ENCODE peak calls at places on chromosomes 11 and 22, in seven cellular contexts. One of them, this sample, is unnamed.

GRCh38 chr11:70476669-70477068 is 78.3 kb downstream of the CTTN start:
- DNase-seq in GM23248: peak
- DNase-seq in HCT116: no peak
- DNase-seq in neuronal stem cell: no peak
- DNase-seq in H1: no peak
- DNase-seq in OCI-LY7: no peak
- DNase-seq in K562: no peak
- DNase-seq in this sample: no peak

GRCh38 chr22:23068096-23068831 is 2.1 kb upstream of the GNAZ start:
- DNase-seq in GM23248: no peak
- DNase-seq in HCT116: no peak
- DNase-seq in neuronal stem cell: no peak
- DNase-seq in H1: no peak
- DNase-seq in OCI-LY7: no peak
- DNase-seq in K562: no peak
- DNase-seq in this sample: no peak

GRCh38 chr11:34468209-34468841 is 29.6 kb downstream of the CAT start:
- DNase-seq in GM23248: peak
- DNase-seq in HCT116: peak
- DNase-seq in neuronal stem cell: no peak
- DNase-seq in H1: peak
- DNase-seq in OCI-LY7: peak
- DNase-seq in K562: peak
- DNase-seq in this sample: peak

GRCh38 chr22:19820880-19821522 is 33.7 kb downstream of the GNB1L start:
- DNase-seq in GM23248: no peak
- DNase-seq in HCT116: no peak
- DNase-seq in neuronal stem cell: no peak
- DNase-seq in H1: peak
- DNase-seq in OCI-LY7: no peak
- DNase-seq in K562: no peak
- DNase-seq in this sample: peak

GRCh38 chr11:65574963-65575567 is 788 bp upstream of the EHBP1L1 start:
- DNase-seq in GM23248: peak
- DNase-seq in HCT116: no peak
- DNase-seq in neuronal stem cell: no peak
- DNase-seq in H1: no peak
- DNase-seq in OCI-LY7: peak
- DNase-seq in K562: peak
- DNase-seq in this sample: no peak

GRCh38 chr11:69699213-69699612 is 4.6 kb downstream of the FGF19 start:
- DNase-seq in GM23248: peak
- DNase-seq in HCT116: no peak
- DNase-seq in neuronal stem cell: no peak
- DNase-seq in H1: no peak
- DNase-seq in OCI-LY7: peak
- DNase-seq in K562: no peak
- DNase-seq in this sample: no peak

GRCh38 chr11:69274531-69275016 is 19.4 kb upstream of the MYEOV start:
- DNase-seq in GM23248: no peak
- DNase-seq in HCT116: no peak
- DNase-seq in neuronal stem cell: no peak
- DNase-seq in H1: no peak
- DNase-seq in OCI-LY7: no peak
- DNase-seq in K562: no peak
- DNase-seq in this sample: no peak

GRCh38 chr11:110873953-110874352 is 161.7 kb upstream of the ARHGAP20 start:
- DNase-seq in GM23248: peak
- DNase-seq in HCT116: no peak
- DNase-seq in neuronal stem cell: no peak
- DNase-seq in H1: no peak
- DNase-seq in OCI-LY7: no peak
- DNase-seq in K562: no peak
- DNase-seq in this sample: no peak

GRCh38 chr11:83583953-83584352 is 297.8 kb upstream of the CCDC90B start:
- DNase-seq in GM23248: peak
- DNase-seq in HCT116: no peak
- DNase-seq in neuronal stem cell: no peak
- DNase-seq in H1: no peak
- DNase-seq in OCI-LY7: no peak
- DNase-seq in K562: no peak
- DNase-seq in this sample: no peak

GRCh38 chr22:29134448-29134847 is 61.6 kb downstream of the KREMEN1 start:
- DNase-seq in GM23248: no peak
- DNase-seq in HCT116: no peak
- DNase-seq in neuronal stem cell: no peak
- DNase-seq in H1: no peak
- DNase-seq in OCI-LY7: no peak
- DNase-seq in K562: no peak
- DNase-seq in this sample: no peak

GRCh38 chr11:64915366-64915887 is 1.6 kb downstream of the ATG2A start:
- DNase-seq in GM23248: no peak
- DNase-seq in HCT116: no peak
- DNase-seq in neuronal stem cell: no peak
- DNase-seq in H1: no peak
- DNase-seq in OCI-LY7: no peak
- DNase-seq in K562: no peak
- DNase-seq in this sample: no peak

GRCh38 chr22:24905909-24906308 is 40.6 kb downstream of the LHFPL7 start:
- DNase-seq in GM23248: no peak
- DNase-seq in HCT116: no peak
- DNase-seq in neuronal stem cell: no peak
- DNase-seq in H1: no peak
- DNase-seq in OCI-LY7: no peak
- DNase-seq in K562: no peak
- DNase-seq in this sample: no peak

GRCh38 chr11:7281083-7281482 is 29.4 kb downstream of the SYT9 start:
- DNase-seq in GM23248: peak
- DNase-seq in HCT116: no peak
- DNase-seq in neuronal stem cell: no peak
- DNase-seq in H1: no peak
- DNase-seq in OCI-LY7: no peak
- DNase-seq in K562: no peak
- DNase-seq in this sample: no peak

GRCh38 chr11:36509265-36509664 is 807 bp downstream of the TRAF6 start:
- DNase-seq in GM23248: peak
- DNase-seq in HCT116: no peak
- DNase-seq in neuronal stem cell: peak
- DNase-seq in H1: no peak
- DNase-seq in OCI-LY7: peak
- DNase-seq in K562: peak
- DNase-seq in this sample: no peak

GRCh38 chr11:47714554-47715081 is 551 bp downstream of the AGBL2 start:
- DNase-seq in GM23248: peak
- DNase-seq in HCT116: no peak
- DNase-seq in neuronal stem cell: peak
- DNase-seq in H1: no peak
- DNase-seq in OCI-LY7: no peak
- DNase-seq in K562: no peak
- DNase-seq in this sample: peak

GRCh38 chr11:112584674-112585073 is 324.0 kb upstream of the PLET1 start:
- DNase-seq in GM23248: no peak
- DNase-seq in HCT116: no peak
- DNase-seq in neuronal stem cell: no peak
- DNase-seq in H1: peak
- DNase-seq in OCI-LY7: peak
- DNase-seq in K562: peak
- DNase-seq in this sample: peak

GRCh38 chr11:115720537-115721308 is 216.5 kb upstream of the CADM1 start:
- DNase-seq in GM23248: no peak
- DNase-seq in HCT116: no peak
- DNase-seq in neuronal stem cell: no peak
- DNase-seq in H1: no peak
- DNase-seq in OCI-LY7: no peak
- DNase-seq in K562: no peak
- DNase-seq in this sample: no peak

GRCh38 chr11:94459576-94459975 is 34.1 kb downstream of the MRE11 start:
- DNase-seq in GM23248: no peak
- DNase-seq in HCT116: no peak
- DNase-seq in neuronal stem cell: no peak
- DNase-seq in H1: no peak
- DNase-seq in OCI-LY7: no peak
- DNase-seq in K562: no peak
- DNase-seq in this sample: no peak

GRCh38 chr22:45762545-45763235 is 91.1 kb downstream of the ATXN10 start:
- DNase-seq in GM23248: no peak
- DNase-seq in HCT116: no peak
- DNase-seq in neuronal stem cell: no peak
- DNase-seq in H1: no peak
- DNase-seq in OCI-LY7: no peak
- DNase-seq in K562: no peak
- DNase-seq in this sample: no peak

GRCh38 chr11:106989056-106989455 is 29.2 kb downstream of the GUCY1A2 start:
- DNase-seq in GM23248: peak
- DNase-seq in HCT116: no peak
- DNase-seq in neuronal stem cell: no peak
- DNase-seq in H1: no peak
- DNase-seq in OCI-LY7: no peak
- DNase-seq in K562: no peak
- DNase-seq in this sample: no peak

GRCh38 chr22:31394326-31394725 is 5.1 kb upstream of the DRG1 start:
- DNase-seq in GM23248: peak
- DNase-seq in HCT116: no peak
- DNase-seq in neuronal stem cell: no peak
- DNase-seq in H1: no peak
- DNase-seq in OCI-LY7: no peak
- DNase-seq in K562: no peak
- DNase-seq in this sample: no peak

GRCh38 chr11:70885721-70886305 is 366.6 kb downstream of the SHANK2 start:
- DNase-seq in GM23248: peak
- DNase-seq in HCT116: no peak
- DNase-seq in neuronal stem cell: no peak
- DNase-seq in H1: no peak
- DNase-seq in OCI-LY7: no peak
- DNase-seq in K562: no peak
- DNase-seq in this sample: no peak

GRCh38 chr11:26072612-26073011 is 259.3 kb upstream of the ANO3 start:
- DNase-seq in GM23248: no peak
- DNase-seq in HCT116: no peak
- DNase-seq in neuronal stem cell: no peak
- DNase-seq in H1: no peak
- DNase-seq in OCI-LY7: no peak
- DNase-seq in K562: no peak
- DNase-seq in this sample: no peak
- H2AFZ ChIP-seq in GM23248: no peak
- H2AFZ ChIP-seq in HCT116: no peak
- H2AFZ ChIP-seq in neuronal stem cell: no peak
- H2AFZ ChIP-seq in H1: no peak
- H2AFZ ChIP-seq in OCI-LY7: peak
- H2AFZ ChIP-seq in K562: no peak
- H2AFZ ChIP-seq in this sample: no peak

DNA sequence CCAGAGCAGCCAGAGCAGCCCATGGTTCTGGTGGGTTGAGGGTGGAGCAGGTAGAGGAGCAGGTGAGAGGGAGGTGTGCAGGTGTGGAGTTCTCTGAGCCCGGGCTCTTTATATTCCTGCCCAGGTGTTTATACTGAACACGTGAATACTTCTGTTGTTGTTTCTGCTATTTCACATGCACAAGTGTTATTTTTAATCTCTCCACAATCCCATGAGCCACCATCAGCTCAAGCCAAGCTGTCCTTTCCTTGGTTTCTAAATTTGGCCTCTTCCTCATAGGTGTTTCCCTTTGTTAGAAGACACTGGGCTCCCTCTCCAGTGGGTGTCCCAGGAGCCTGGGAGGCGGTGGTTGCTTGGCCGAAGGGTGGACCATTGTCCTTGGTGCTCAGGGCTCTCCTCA is at the start of gene KRTAP5-3:
- DNase-seq in GM23248: no peak
- DNase-seq in HCT116: no peak
- DNase-seq in neuronal stem cell: no peak
- DNase-seq in H1: no peak
- DNase-seq in OCI-LY7: no peak
- DNase-seq in K562: no peak
- DNase-seq in this sample: no peak
- H2AFZ ChIP-seq in GM23248: no peak
- H2AFZ ChIP-seq in HCT116: no peak
- H2AFZ ChIP-seq in neuronal stem cell: peak
- H2AFZ ChIP-seq in H1: peak
- H2AFZ ChIP-seq in OCI-LY7: no peak
- H2AFZ ChIP-seq in K562: no peak
- H2AFZ ChIP-seq in this sample: no peak

DNA sequence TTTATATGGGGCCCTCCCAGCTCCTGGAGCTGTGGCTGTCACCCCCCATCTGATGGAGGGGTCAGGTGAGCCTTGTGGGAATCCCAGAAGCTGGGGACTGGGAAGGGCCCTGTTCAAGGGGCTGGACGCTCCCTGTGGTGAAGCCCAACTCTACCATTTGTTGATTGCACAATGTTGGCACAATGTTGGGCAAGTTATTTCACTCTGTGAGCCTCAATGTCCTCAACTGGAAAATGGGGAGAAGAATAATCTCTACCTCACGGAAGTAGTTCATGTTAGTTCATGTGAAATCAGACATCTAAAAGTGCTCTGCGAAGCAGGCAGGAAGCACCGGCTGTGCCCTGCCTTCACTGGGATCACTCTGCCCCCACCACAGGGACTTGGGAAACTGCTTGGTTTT is 817 bp upstream of the PRR5 start:
- DNase-seq in GM23248: no peak
- DNase-seq in HCT116: no peak
- DNase-seq in neuronal stem cell: no peak
- DNase-seq in H1: no peak
- DNase-seq in OCI-LY7: no peak
- DNase-seq in K562: no peak
- DNase-seq in this sample: no peak
- H2AFZ ChIP-seq in GM23248: peak
- H2AFZ ChIP-seq in HCT116: no peak
- H2AFZ ChIP-seq in neuronal stem cell: no peak
- H2AFZ ChIP-seq in H1: no peak
- H2AFZ ChIP-seq in OCI-LY7: no peak
- H2AFZ ChIP-seq in K562: no peak
- H2AFZ ChIP-seq in this sample: peak

DNA sequence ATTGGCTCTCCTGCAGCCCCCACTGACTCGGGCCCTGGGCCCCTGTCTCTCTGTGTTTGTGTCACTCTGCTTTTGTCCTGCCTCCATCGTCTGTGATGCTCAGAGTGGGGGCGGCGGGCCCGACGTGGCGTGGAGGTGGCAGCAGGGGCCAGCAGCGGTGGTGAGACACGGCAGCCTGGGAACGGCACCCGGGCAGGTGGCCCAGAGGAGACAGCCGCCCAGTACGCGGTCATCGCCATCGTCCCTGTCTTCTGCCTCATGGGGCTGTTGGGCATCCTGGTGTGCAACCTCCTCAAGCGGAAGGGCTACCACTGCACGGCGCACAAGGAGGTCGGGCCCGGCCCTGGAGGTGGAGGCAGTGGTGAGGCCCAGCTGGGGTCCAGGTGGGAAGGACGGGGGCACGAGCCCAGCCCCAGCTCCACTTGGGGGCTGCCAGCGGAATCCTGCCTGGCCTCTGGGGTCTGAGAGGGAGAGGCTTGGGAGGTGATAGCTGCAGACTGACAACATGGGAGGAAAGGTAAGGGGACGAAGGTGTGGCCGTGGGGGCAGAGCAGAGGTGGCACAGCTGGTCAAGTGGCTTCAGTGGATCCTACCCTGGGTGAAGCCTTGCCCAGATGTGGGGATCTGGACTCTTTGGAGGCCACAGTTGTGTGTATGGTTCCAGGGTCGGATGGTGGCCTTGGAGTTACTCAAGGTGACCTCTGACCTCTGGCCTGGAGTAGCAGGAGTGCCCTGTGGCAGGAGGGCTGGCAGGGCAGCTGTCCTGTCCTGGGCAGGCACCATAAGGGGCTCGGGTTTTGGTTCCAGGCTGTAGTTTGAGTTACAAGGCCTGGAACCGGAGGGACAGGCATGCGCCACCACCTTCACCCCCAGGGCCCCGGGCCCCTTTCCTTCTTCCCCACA is 16.2 kb downstream of the RELT start:
- DNase-seq in GM23248: no peak
- DNase-seq in HCT116: no peak
- DNase-seq in neuronal stem cell: no peak
- DNase-seq in H1: no peak
- DNase-seq in OCI-LY7: no peak
- DNase-seq in K562: no peak
- DNase-seq in this sample: no peak
- H2AFZ ChIP-seq in GM23248: no peak
- H2AFZ ChIP-seq in HCT116: no peak
- H2AFZ ChIP-seq in neuronal stem cell: no peak
- H2AFZ ChIP-seq in H1: no peak
- H2AFZ ChIP-seq in OCI-LY7: no peak
- H2AFZ ChIP-seq in K562: no peak
- H2AFZ ChIP-seq in this sample: no peak

This sample was measured in DND-41.